ENCODE peak calls at places on chromosomes 2 and 18, in nine cellular contexts. S is NCI-H1417; H is activated CD4-positive, alpha-beta T cell treated with anti-CD3 and anti-CD28 coated beads for 1 hour; K is activated naive CD4-positive, alpha-beta T cell treated with Interleukin-2 at 50 U/mL for 16 hours; O is HEK293T; G is stimulated activated CD4-positive, alpha-beta T cell treated with anti-CD3 and anti-CD28 coated beads, Interleukin-1b, Interleukin-23, amount 100 ng/mL, for 24 hours; D is gastrocnemius medialis; N is fibroblast of pulmonary artery; W is T follicular helper cell. F is an unnamed sample.

GRCh38 chr2:188979119-188979729 is 5.1 kb downstream of the COL3A1 start:
- DNase-seq in W (no peak), S (no peak), O (no peak), G (no peak), H (no peak), K (no peak), N (no peak), D (no peak), F (no peak)

GRCh38 chr2:112459372-112459771 is 22.6 kb upstream of the TTL start:
- DNase-seq in N (no peak), K (no peak), S (no peak), G (no peak), O (no peak), W (no peak), H (no peak), D (no peak), F (no peak)

GRCh38 chr18:58562146-58562998 is 66.5 kb downstream of the ALPK2 start:
- DNase-seq in H (no peak), O (no peak), K (no peak), D (no peak), W (no peak), G (no peak), N (no peak), S (no peak), F (no peak)

GRCh38 chr2:78979380-78980238 is 45.9 kb upstream of the REG3G start:
- DNase-seq in O (peak), S (peak), N (peak), H (no peak), W (no peak), G (no peak), K (no peak), D (no peak), F (peak)

GRCh38 chr18:33871363-33872025 is 293.5 kb downstream of the ASXL3 start:
- DNase-seq in H (no peak), N (no peak), D (no peak), O (peak), S (peak), K (no peak), W (no peak), G (no peak), F (no peak)

GRCh38 chr2:120461092-120461491 is 115.2 kb downstream of the INHBB start:
- DNase-seq in O (no peak), G (no peak), D (no peak), S (no peak), N (no peak), K (no peak), W (no peak), H (no peak), F (no peak)

GRCh38 chr2:41774011-41774605 is 273.7 kb upstream of the PKDCC start:
- DNase-seq in K (no peak), S (no peak), G (no peak), D (no peak), H (no peak), O (no peak), W (no peak), N (no peak), F (no peak)

GRCh38 chr2:109352066-109352897 is 223.3 kb downstream of the SH3RF3 start:
- DNase-seq in N (no peak), G (no peak), W (no peak), H (no peak), D (no peak), S (no peak), O (no peak), K (no peak), F (no peak)

GRCh38 chr18:75248426-75249191 is 38.0 kb downstream of the TSHZ1 start:
- DNase-seq in W (no peak), N (no peak), K (no peak), O (no peak), D (no peak), S (peak), G (no peak), H (no peak), F (no peak)

GRCh38 chr18:45916302-45916701 is 50.8 kb downstream of the EPG5 start:
- DNase-seq in O (peak), G (no peak), K (no peak), S (no peak), H (no peak), D (no peak), W (no peak), N (no peak), F (no peak)

GRCh38 chr18:63683890-63684289 is 18.9 kb upstream of the SERPINB11 start:
- DNase-seq in H (no peak), G (no peak), O (no peak), N (no peak), W (no peak), K (no peak), S (no peak), D (no peak), F (no peak)